ENCODE peak calls at places on chromosome 1, in ten cellular contexts. One of them, this sample, is unnamed.

GRCh38 chr1:203178083-203178482 is 2.5 kb upstream of the MYBPH start:
- DNase-seq in endothelial cell of umbilical vein: no peak
- DNase-seq in breast epithelium: no peak
- DNase-seq in vagina: no peak
- DNase-seq in stomach: no peak
- DNase-seq in suprapubic skin: peak
- DNase-seq in sigmoid colon: no peak
- DNase-seq in HCT116: peak
- DNase-seq in prostate gland: no peak
- DNase-seq in K562: no peak
- DNase-seq in this sample: peak

GRCh38 chr1:113929750-113930498 is 800 bp downstream of the HIPK1 start:
- DNase-seq in HCT116: no peak
- DNase-seq in breast epithelium: peak
- DNase-seq in K562: no peak
- DNase-seq in vagina: no peak
- DNase-seq in sigmoid colon: peak
- DNase-seq in endothelial cell of umbilical vein: no peak
- DNase-seq in suprapubic skin: peak
- DNase-seq in stomach: peak
- DNase-seq in prostate gland: peak
- DNase-seq in this sample: peak

GRCh38 chr1:90850181-90850924 is 133.3 kb upstream of the BARHL2 start:
- DNase-seq in endothelial cell of umbilical vein: no peak
- DNase-seq in K562: peak
- DNase-seq in prostate gland: no peak
- DNase-seq in stomach: no peak
- DNase-seq in breast epithelium: no peak
- DNase-seq in vagina: no peak
- DNase-seq in suprapubic skin: peak
- DNase-seq in HCT116: no peak
- DNase-seq in sigmoid colon: no peak
- DNase-seq in this sample: no peak

GRCh38 chr1:79682478-79682877 is 675.9 kb upstream of the ADGRL4 start:
- DNase-seq in HCT116: no peak
- DNase-seq in stomach: no peak
- DNase-seq in endothelial cell of umbilical vein: no peak
- DNase-seq in suprapubic skin: no peak
- DNase-seq in sigmoid colon: no peak
- DNase-seq in breast epithelium: no peak
- DNase-seq in prostate gland: no peak
- DNase-seq in K562: no peak
- DNase-seq in vagina: no peak
- DNase-seq in this sample: no peak

GRCh38 chr1:115906627-115907026 is 65.7 kb upstream of the NHLH2 start:
- DNase-seq in HCT116: no peak
- DNase-seq in K562: no peak
- DNase-seq in stomach: no peak
- DNase-seq in sigmoid colon: no peak
- DNase-seq in vagina: no peak
- DNase-seq in endothelial cell of umbilical vein: no peak
- DNase-seq in prostate gland: peak
- DNase-seq in suprapubic skin: no peak
- DNase-seq in breast epithelium: no peak
- DNase-seq in this sample: no peak

GRCh38 chr1:225520587-225521227 is 92.9 kb upstream of the LBR start:
- DNase-seq in stomach: no peak
- DNase-seq in sigmoid colon: no peak
- DNase-seq in HCT116: no peak
- DNase-seq in breast epithelium: no peak
- DNase-seq in prostate gland: no peak
- DNase-seq in K562: no peak
- DNase-seq in endothelial cell of umbilical vein: no peak
- DNase-seq in vagina: no peak
- DNase-seq in suprapubic skin: no peak
- DNase-seq in this sample: no peak

GRCh38 chr1:2248854-2249558 is 20.9 kb downstream of the SKI start:
- DNase-seq in stomach: no peak
- DNase-seq in sigmoid colon: no peak
- DNase-seq in endothelial cell of umbilical vein: no peak
- DNase-seq in breast epithelium: no peak
- DNase-seq in suprapubic skin: no peak
- DNase-seq in vagina: no peak
- DNase-seq in K562: no peak
- DNase-seq in HCT116: no peak
- DNase-seq in prostate gland: no peak
- DNase-seq in this sample: peak

GRCh38 chr1:242751941-242752340 is 227.4 kb upstream of the PLD5 start:
- DNase-seq in vagina: no peak
- DNase-seq in stomach: no peak
- DNase-seq in suprapubic skin: no peak
- DNase-seq in endothelial cell of umbilical vein: no peak
- DNase-seq in prostate gland: no peak
- DNase-seq in K562: no peak
- DNase-seq in breast epithelium: no peak
- DNase-seq in HCT116: no peak
- DNase-seq in sigmoid colon: no peak
- DNase-seq in this sample: no peak

GRCh38 chr1:94531664-94532063 is 9.9 kb downstream of the F3 start:
- DNase-seq in suprapubic skin: no peak
- DNase-seq in breast epithelium: no peak
- DNase-seq in K562: no peak
- DNase-seq in HCT116: no peak
- DNase-seq in sigmoid colon: no peak
- DNase-seq in stomach: no peak
- DNase-seq in endothelial cell of umbilical vein: no peak
- DNase-seq in prostate gland: no peak
- DNase-seq in vagina: peak
- DNase-seq in this sample: no peak

GRCh38 chr1:45010855-45011811 is at the start of gene HECTD3:
- DNase-seq in HCT116: peak
- DNase-seq in K562: peak
- DNase-seq in endothelial cell of umbilical vein: peak
- DNase-seq in suprapubic skin: peak
- DNase-seq in vagina: no peak
- DNase-seq in sigmoid colon: peak
- DNase-seq in breast epithelium: peak
- DNase-seq in stomach: peak
- DNase-seq in prostate gland: peak
- DNase-seq in this sample: peak

GRCh38 chr1:45012639-45013278 is 705 bp downstream of the UROD start:
- DNase-seq in HCT116: no peak
- DNase-seq in endothelial cell of umbilical vein: peak
- DNase-seq in stomach: peak
- DNase-seq in breast epithelium: peak
- DNase-seq in K562: peak
- DNase-seq in suprapubic skin: peak
- DNase-seq in sigmoid colon: peak
- DNase-seq in vagina: no peak
- DNase-seq in prostate gland: peak
- DNase-seq in this sample: peak

GRCh38 chr1:45013551-45014209 is 1.6 kb downstream of the UROD start:
- DNase-seq in K562: no peak
- DNase-seq in stomach: no peak
- DNase-seq in breast epithelium: no peak
- DNase-seq in prostate gland: no peak
- DNase-seq in sigmoid colon: no peak
- DNase-seq in endothelial cell of umbilical vein: no peak
- DNase-seq in vagina: no peak
- DNase-seq in suprapubic skin: no peak
- DNase-seq in HCT116: no peak
- DNase-seq in this sample: no peak

GRCh38 chr1:45009956-45010854 is 919 bp downstream of the HECTD3 start:
- DNase-seq in sigmoid colon: no peak
- DNase-seq in stomach: peak
- DNase-seq in HCT116: no peak
- DNase-seq in K562: peak
- DNase-seq in breast epithelium: peak
- DNase-seq in vagina: no peak
- DNase-seq in suprapubic skin: peak
- DNase-seq in prostate gland: no peak
- DNase-seq in endothelial cell of umbilical vein: peak
- DNase-seq in this sample: peak

DNA sequence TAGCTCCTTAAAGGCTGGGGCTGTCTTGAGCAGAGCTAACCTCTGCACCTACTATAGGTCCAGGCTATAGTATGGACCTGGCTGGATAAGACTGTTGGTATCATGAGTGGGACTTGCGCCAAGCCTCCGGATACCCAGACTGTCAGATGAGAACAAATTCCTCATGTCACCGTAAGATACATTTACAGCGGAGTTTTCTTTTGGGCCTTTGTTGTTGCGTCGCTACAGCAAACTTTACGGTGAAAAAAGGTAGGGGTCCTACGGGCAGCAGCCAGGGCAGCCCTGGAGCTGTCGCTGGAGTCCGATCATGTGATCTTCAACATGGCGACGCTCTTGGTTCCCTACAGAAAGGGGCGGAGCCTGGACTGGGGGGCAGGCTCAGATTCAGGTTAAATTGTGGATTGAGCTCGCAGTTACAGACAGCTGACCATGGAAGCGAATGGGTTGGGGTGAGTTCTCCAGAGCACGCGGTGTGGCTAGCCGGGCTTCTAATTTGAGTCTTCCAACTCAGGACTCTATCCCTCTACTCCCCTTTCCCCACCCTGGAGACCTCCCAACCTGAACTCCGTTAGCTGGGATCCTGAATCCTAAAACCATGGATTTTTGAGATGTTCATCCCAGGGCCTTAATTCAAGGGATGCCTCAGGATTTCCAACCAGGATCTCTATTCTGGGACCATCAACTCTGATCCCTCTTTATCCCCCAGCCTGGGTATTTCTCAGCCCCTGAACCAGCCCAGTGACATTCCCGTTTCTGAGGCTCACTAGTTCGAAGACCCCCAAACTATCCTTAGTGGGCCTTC is at the start of gene UROD:
- DNase-seq in prostate gland: peak
- DNase-seq in K562: peak
- DNase-seq in endothelial cell of umbilical vein: peak
- DNase-seq in breast epithelium: peak
- DNase-seq in HCT116: peak
- DNase-seq in sigmoid colon: peak
- DNase-seq in suprapubic skin: peak
- DNase-seq in vagina: peak
- DNase-seq in stomach: peak
- DNase-seq in this sample: peak
- TF ChIP-seq POLR2A in prostate gland: peak
- TF ChIP-seq POLR2A in K562: peak
- TF ChIP-seq POLR2A in endothelial cell of umbilical vein: peak
- TF ChIP-seq POLR2A in breast epithelium: no peak
- TF ChIP-seq POLR2A in HCT116: peak
- TF ChIP-seq POLR2A in sigmoid colon: peak
- TF ChIP-seq POLR2A in suprapubic skin: no peak
- TF ChIP-seq POLR2A in vagina: no peak
- TF ChIP-seq POLR2A in stomach: no peak
- TF ChIP-seq POLR2A in this sample: no peak

DNA sequence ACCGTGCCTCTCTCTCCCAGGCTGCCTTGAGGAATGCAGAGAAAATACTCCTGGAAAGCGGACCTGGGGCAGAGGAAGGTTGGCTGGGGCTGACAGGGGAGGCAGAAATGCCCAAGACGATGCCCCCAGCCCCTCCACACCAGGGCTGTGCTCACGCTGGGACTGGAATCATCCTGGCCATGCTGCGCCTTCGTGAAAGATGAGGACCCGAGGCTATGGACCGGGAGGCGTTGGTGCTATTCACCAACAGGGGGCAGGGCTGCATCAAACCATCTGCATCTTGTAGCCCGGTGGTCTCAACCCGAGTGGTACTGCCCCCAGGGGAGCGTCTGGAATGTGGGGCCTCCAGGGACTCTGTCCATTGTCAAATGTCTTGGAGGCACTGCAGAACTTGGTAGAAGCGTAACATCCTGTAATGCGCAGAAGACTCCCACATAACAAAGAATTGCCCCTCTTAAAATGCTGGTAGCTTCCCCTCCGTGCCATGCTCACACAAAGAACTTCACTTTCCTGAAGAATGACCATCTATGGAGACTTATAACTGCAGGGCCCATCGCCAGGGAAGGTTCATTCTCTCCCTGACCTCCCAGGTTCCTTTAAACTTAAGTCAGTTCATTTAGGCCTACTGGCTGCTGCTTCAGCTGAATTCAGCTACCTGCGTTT is 251.2 kb downstream of the RRAGC start:
- DNase-seq in vagina: peak
- DNase-seq in K562: peak
- DNase-seq in HCT116: peak
- DNase-seq in stomach: no peak
- DNase-seq in prostate gland: no peak
- DNase-seq in suprapubic skin: no peak
- DNase-seq in sigmoid colon: no peak
- DNase-seq in endothelial cell of umbilical vein: peak
- DNase-seq in breast epithelium: no peak
- DNase-seq in this sample: no peak
- TF ChIP-seq CTCF in vagina: no peak
- TF ChIP-seq CTCF in K562: peak
- TF ChIP-seq CTCF in HCT116: peak
- TF ChIP-seq CTCF in stomach: no peak
- TF ChIP-seq CTCF in prostate gland: no peak
- TF ChIP-seq CTCF in suprapubic skin: peak
- TF ChIP-seq CTCF in sigmoid colon: no peak
- TF ChIP-seq CTCF in endothelial cell of umbilical vein: peak
- TF ChIP-seq CTCF in breast epithelium: no peak
- TF ChIP-seq CTCF in this sample: peak

GRCh38 chr1:161886589-161886988 is 120.5 kb downstream of the ATF6 start:
- DNase-seq in sigmoid colon: no peak
- DNase-seq in endothelial cell of umbilical vein: no peak
- DNase-seq in K562: no peak
- DNase-seq in suprapubic skin: no peak
- DNase-seq in prostate gland: no peak
- DNase-seq in vagina: no peak
- DNase-seq in stomach: no peak
- DNase-seq in HCT116: no peak
- DNase-seq in breast epithelium: no peak
- DNase-seq in this sample: no peak
- TF ChIP-seq POLR2AphosphoS5 in sigmoid colon: no peak
- TF ChIP-seq POLR2AphosphoS5 in endothelial cell of umbilical vein: no peak
- TF ChIP-seq POLR2AphosphoS5 in K562: no peak
- TF ChIP-seq POLR2AphosphoS5 in suprapubic skin: no peak
- TF ChIP-seq POLR2AphosphoS5 in prostate gland: no peak
- TF ChIP-seq POLR2AphosphoS5 in vagina: no peak
- TF ChIP-seq POLR2AphosphoS5 in stomach: no peak
- TF ChIP-seq POLR2AphosphoS5 in HCT116: no peak
- TF ChIP-seq POLR2AphosphoS5 in breast epithelium: no peak
- TF ChIP-seq POLR2AphosphoS5 in this sample: no peak

GRCh38 chr1:30749691-30750583 is 7.6 kb downstream of the LAPTM5 start:
- DNase-seq in prostate gland: no peak
- DNase-seq in HCT116: no peak
- DNase-seq in endothelial cell of umbilical vein: no peak
- DNase-seq in suprapubic skin: no peak
- DNase-seq in sigmoid colon: no peak
- DNase-seq in vagina: no peak
- DNase-seq in stomach: no peak
- DNase-seq in K562: no peak
- DNase-seq in breast epithelium: no peak
- DNase-seq in this sample: peak
- TF ChIP-seq POLR2A in prostate gland: no peak
- TF ChIP-seq POLR2A in HCT116: no peak
- TF ChIP-seq POLR2A in endothelial cell of umbilical vein: no peak
- TF ChIP-seq POLR2A in suprapubic skin: no peak
- TF ChIP-seq POLR2A in sigmoid colon: no peak
- TF ChIP-seq POLR2A in vagina: no peak
- TF ChIP-seq POLR2A in stomach: no peak
- TF ChIP-seq POLR2A in K562: no peak
- TF ChIP-seq POLR2A in breast epithelium: no peak
- TF ChIP-seq POLR2A in this sample: no peak